ENCODE peak calls at places on chromosomes 6 and 20, in four cellular contexts. Q is HepG2, F is K562, I is SK-N-SH. A is an unnamed sample.

GRCh38 chr20:62780204-62780603 is 16.1 kb upstream of the MRGBP start:
- DNase-seq in Q (no peak), F (no peak), I (no peak), A (no peak)

GRCh38 chr6:123875784-123876183 is 72.1 kb downstream of the NKAIN2 start:
- DNase-seq in Q (no peak), F (no peak), I (no peak), A (no peak)

GRCh38 chr6:18211338-18211737 is 53.0 kb downstream of the DEK start:
- DNase-seq in Q (no peak), F (no peak), I (no peak), A (no peak)

GRCh38 chr6:106197441-106197840 is 111.3 kb downstream of the PRDM1 start:
- DNase-seq in Q (no peak), F (no peak), I (no peak), A (no peak)

GRCh38 chr6:7905416-7905815 is 5.2 kb downstream of the TXNDC5 start:
- DNase-seq in Q (no peak), F (no peak), I (no peak), A (no peak)

GRCh38 chr6:100879317-100879716 is 1.8 kb downstream of the ASCC3 start:
- DNase-seq in Q (no peak), F (no peak), I (no peak), A (no peak)

GRCh38 chr20:62365814-62366369 is 1.2 kb downstream of the LAMA5 start:
- DNase-seq in Q (no peak), F (peak; percentile 71), I (no peak), A (no peak)

GRCh38 chr6:104862456-104862855 is 2.7 kb upstream of the HACE1 start:
- DNase-seq in Q (no peak), F (no peak), I (no peak), A (no peak)

GRCh38 chr6:4776967-4777925 is 1.0 kb downstream of the CDYL start:
- DNase-seq in Q (no peak), F (peak; percentile 68), I (no peak), A (no peak)

GRCh38 chr6:13229205-13230085 is 98.9 kb downstream of the TBC1D7 start:
- DNase-seq in Q (peak; percentile 49), F (no peak), I (no peak), A (peak; percentile 4)

GRCh38 chr6:144346719-144347446 is 61.7 kb downstream of the UTRN start:
- DNase-seq in Q (no peak), F (no peak), I (no peak), A (peak; percentile 31)

GRCh38 chr6:19180348-19181073 is 656.7 kb upstream of the ID4 start:
- DNase-seq in Q (no peak), F (no peak), I (no peak), A (no peak)

GRCh38 chr20:50302463-50303041 is 111.9 kb downstream of the CEBPB start:
- DNase-seq in Q (no peak), F (no peak), I (no peak), A (no peak)

GRCh38 chr6:111921108-111921507 is 47.9 kb upstream of the FYN start:
- DNase-seq in Q (no peak), F (no peak), I (no peak), A (no peak)

GRCh38 chr20:63357921-63358905 is 2.9 kb downstream of the CHRNA4 start:
- DNase-seq in Q (no peak), F (no peak), I (no peak), A (no peak)

GRCh38 chr20:43925215-43925614 is 10.6 kb downstream of the TOX2 start:
- DNase-seq in Q (no peak), F (no peak), I (no peak), A (no peak)

GRCh38 chr6:82761674-82762345 is 303.8 kb downstream of the UBE3D start:
- DNase-seq in Q (no peak), F (no peak), I (no peak), A (no peak)

GRCh38 chr20:2089447-2089846 is 12.2 kb upstream of the STK35 start:
- DNase-seq in Q (no peak), F (no peak), I (no peak), A (no peak)

GRCh38 chr20:44771172-44771535 is 25.5 kb downstream of the KCNK15 start:
- DNase-seq in Q (no peak), F (no peak), I (no peak), A (no peak)

GRCh38 chr6:132053523-132053922 is 102.4 kb upstream of the CCN2 start:
- DNase-seq in Q (no peak), F (no peak), I (no peak), A (no peak)

GRCh38 chr6:130365166-130366010 is 429 bp upstream of the TMEM200A start:
- DNase-seq in Q (peak; percentile 40), F (peak; percentile 68), I (peak; percentile 84), A (peak; percentile 39)

GRCh38 chr6:138086573-138087196 is 20.5 kb downstream of the PERP start:
- DNase-seq in Q (peak; percentile 95), F (no peak), I (no peak), A (peak; percentile 85)

GRCh38 chr6:34032856-34033255 is 113.0 kb downstream of the GRM4 start:
- DNase-seq in Q (no peak), F (no peak), I (no peak), A (no peak)

GRCh38 chr6:168272379-168273011 is 47.1 kb downstream of the DACT2 start:
- DNase-seq in Q (peak; percentile 54), F (no peak), I (peak; percentile 82), A (no peak)

GRCh38 chr20:56628873-56629463 is at the start of gene TFAP2C:
- DNase-seq in Q (no peak), F (peak; percentile 89), I (peak; percentile 62), A (peak; percentile 54)
- TF ChIP-seq ELF1 in Q (no peak), F (no peak), I (no peak), A (no peak)

GRCh38 chr20:53879048-53879684 is 191.2 kb downstream of the BCAS1 start:
- DNase-seq in Q (no peak), F (no peak), I (no peak), A (no peak)
- TF ChIP-seq ELF1 in Q (no peak), F (no peak), I (no peak), A (no peak)

GRCh38 chr6:24497254-24497989 is 2.7 kb downstream of the ALDH5A1 start:
- DNase-seq in Q (no peak), F (no peak), I (no peak), A (no peak)
- TF ChIP-seq ELF1 in Q (no peak), F (no peak), I (no peak), A (no peak)

GRCh38 chr20:19992996-19993908 is 23.9 kb upstream of the NAA20 start:
- DNase-seq in Q (peak; percentile 43), F (no peak), I (peak; percentile 51), A (peak; percentile 67)
- TF ChIP-seq ELF1 in Q (no peak), F (no peak), I (peak; percentile 27), A (no peak)

DNA sequence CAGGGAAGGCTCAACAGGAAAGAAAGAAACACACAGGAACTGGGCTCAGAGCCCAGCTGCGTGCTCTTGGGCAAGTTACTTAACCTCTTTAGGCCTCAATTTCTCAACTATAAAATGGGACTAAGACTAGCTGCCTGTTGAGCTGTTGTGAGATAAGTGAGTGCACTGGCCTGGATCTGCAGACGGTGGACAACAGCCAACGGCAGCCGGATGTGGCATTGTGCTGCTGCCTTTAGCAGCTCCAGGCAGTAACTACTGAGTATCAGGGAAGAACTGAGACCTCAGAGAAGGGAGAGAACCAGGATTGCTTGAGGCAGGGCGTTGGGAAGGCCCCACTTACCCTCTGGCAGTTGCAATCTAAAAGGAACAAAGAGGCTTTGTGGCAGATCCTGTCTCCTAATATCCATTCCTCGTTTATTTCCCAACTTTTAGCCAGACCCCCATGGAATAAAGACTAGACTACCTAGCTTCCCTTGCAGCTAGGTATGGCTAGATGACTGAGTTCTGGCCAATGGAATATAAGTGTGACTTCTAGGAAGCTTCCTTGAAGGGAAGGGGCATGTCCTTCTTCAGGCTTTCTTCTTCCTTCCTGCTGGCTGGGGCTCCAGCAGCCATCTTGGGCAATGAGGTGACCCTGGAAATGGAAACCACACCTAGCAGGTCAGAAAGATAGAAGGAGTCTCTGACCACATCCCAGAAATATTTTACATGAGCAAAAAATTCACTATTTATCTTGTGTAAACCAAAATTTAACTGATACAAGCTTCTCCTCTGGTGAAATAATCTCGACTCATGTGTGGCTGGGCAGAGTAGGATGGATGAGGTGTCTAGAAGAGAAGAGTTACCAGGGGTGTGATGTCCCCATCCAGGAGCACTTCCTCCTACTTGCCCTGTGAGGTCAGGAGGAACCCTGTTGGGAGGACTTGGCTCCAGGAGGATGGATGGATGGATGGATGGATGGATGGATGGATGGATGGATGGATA is 67.6 kb downstream of the MRPL14 start:
- DNase-seq in Q (no peak), F (no peak), I (no peak), A (no peak)
- TF ChIP-seq ELF1 in Q (no peak), F (no peak), I (no peak), A (no peak)

GRCh38 chr20:58551631-58552030 is 36.4 kb upstream of the APCDD1L start:
- DNase-seq in Q (no peak), F (no peak), I (no peak), A (no peak)

GRCh38 chr20:58552366-58552934 is 37.3 kb upstream of the APCDD1L start:
- DNase-seq in Q (no peak), F (no peak), I (no peak), A (no peak)

GRCh38 chr20:58549681-58550542 is 34.7 kb upstream of the APCDD1L start:
- DNase-seq in Q (no peak), F (no peak), I (no peak), A (no peak)

GRCh38 chr20:58549231-58549630 is 34.0 kb upstream of the APCDD1L start:
- DNase-seq in Q (no peak), F (no peak), I (no peak), A (no peak)

GRCh38 chr20:58550661-58551060 is 35.5 kb upstream of the APCDD1L start:
- DNase-seq in Q (no peak), F (peak; percentile 54), I (peak; percentile 60), A (no peak)
- TF ChIP-seq ELF1 in Q (no peak), F (no peak), I (no peak), A (no peak)

GRCh38 chr6:161019324-161019839 is 27.8 kb downstream of the MAP3K4 start:
- DNase-seq in Q (no peak), F (no peak), I (no peak), A (no peak)

GRCh38 chr6:161023316-161023715 is 31.7 kb downstream of the MAP3K4 start:
- DNase-seq in Q (no peak), F (no peak), I (no peak), A (no peak)

GRCh38 chr6:161021543-161021942 is 30.0 kb downstream of the MAP3K4 start:
- DNase-seq in Q (no peak), F (no peak), I (no peak), A (no peak)

GRCh38 chr6:161024364-161024920 is 32.9 kb downstream of the MAP3K4 start:
- DNase-seq in Q (no peak), F (no peak), I (no peak), A (no peak)

DNA sequence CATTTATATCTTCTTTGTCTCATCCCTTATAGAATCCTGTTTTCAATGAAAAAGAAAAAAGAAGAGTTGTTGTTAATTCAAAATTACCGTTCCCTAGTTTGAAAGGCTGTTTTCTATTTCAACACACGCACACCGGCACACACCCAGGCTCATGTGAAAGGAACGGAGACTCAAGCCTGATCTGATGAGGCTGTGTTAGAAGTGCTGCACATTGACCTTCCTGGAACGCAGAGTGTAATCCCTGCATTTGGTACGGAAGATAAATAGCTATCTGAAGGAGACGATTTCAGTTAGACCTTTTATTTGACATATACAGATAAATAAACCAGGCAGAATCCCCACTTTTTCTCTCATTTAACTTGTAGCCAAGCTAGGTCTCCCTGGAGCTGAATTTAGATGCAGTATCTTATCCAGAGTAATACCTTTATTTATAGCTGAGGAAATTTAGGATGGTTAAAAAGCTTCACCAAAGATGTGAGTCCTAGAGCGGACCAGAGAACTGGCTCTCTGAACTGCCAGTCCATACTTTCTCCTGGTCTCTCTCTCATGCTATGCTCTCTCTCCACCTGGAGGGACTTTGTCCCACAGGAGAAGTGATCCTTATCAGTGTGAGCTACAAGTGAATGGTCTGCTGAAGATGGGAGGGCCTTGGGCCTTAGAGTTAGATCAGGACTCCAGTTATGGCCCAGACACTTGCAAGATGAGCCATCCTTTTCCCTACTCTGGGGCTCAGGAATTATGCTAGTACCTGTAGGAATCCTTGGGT is 30.6 kb downstream of the MAP3K4 start:
- DNase-seq in Q (peak; percentile 13), F (no peak), I (no peak), A (no peak)
- TF ChIP-seq ELF1 in Q (no peak), F (no peak), I (no peak), A (no peak)